ENCODE peak calls at places on chromosome 16, in ten cellular contexts. P is esophagus squamous epithelium, Y is A549, A is fibroblast of lung, B is pancreas, G is heart right ventricle, R is choroid plexus epithelial cell, M is heart left ventricle, E is AG09309, Z is HCT116. O is an unnamed sample.

GRCh38 chr16:48384305-48384981 is 770 bp downstream of the SIAH1 start:
- DNase-seq in P (no peak), Y (peak; percentile 71), A (peak; percentile 42), B (peak; percentile 51), G (peak; percentile 61), R (peak; percentile 63), M (peak; percentile 71), E (no peak), Z (no peak), O (no peak)

GRCh38 chr16:58264961-58265479 is 29.8 kb downstream of the PRSS54 start:
- DNase-seq in P (no peak), Y (peak; percentile 44), A (peak; percentile 76), B (no peak), G (no peak), R (peak; percentile 81), M (no peak), E (peak; percentile 43), Z (no peak), O (peak; percentile 66)

GRCh38 chr16:48918520-48919258 is 308.7 kb upstream of the N4BP1 start:
- DNase-seq in P (no peak), Y (no peak), A (no peak), B (no peak), G (no peak), R (no peak), M (no peak), E (no peak), Z (peak; percentile 33), O (no peak)

GRCh38 chr16:27724491-27724878 is 174.5 kb downstream of the KATNIP start:
- DNase-seq in P (no peak), Y (no peak), A (no peak), B (peak; percentile 31), G (no peak), R (no peak), M (no peak), E (no peak), Z (no peak), O (no peak)

GRCh38 chr16:50547340-50547865 is 793 bp upstream of the NKD1 start:
- DNase-seq in P (no peak), Y (peak; percentile 68), A (peak; percentile 4), B (peak; percentile 55), G (no peak), R (peak; percentile 8), M (no peak), E (no peak), Z (peak; percentile 26), O (no peak)

GRCh38 chr16:81562174-81562849 is 117.7 kb downstream of the CMIP start:
- DNase-seq in P (no peak), Y (no peak), A (no peak), B (no peak), G (no peak), R (no peak), M (peak; percentile 5), E (no peak), Z (no peak), O (no peak)

GRCh38 chr16:19680972-19681371 is 37.1 kb downstream of the KNOP1 start:
- DNase-seq in P (no peak), Y (no peak), A (no peak), B (no peak), G (no peak), R (no peak), M (peak; percentile 41), E (no peak), Z (no peak), O (no peak)

GRCh38 chr16:85027968-85028637 is 508 bp downstream of the KIAA0513 start:
- DNase-seq in P (no peak), Y (no peak), A (no peak), B (no peak), G (peak; percentile 15), R (no peak), M (no peak), E (no peak), Z (no peak), O (no peak)

GRCh38 chr16:67184453-67185002 is 765 bp upstream of the MATCAP1 start:
- DNase-seq in P (no peak), Y (no peak), A (no peak), B (no peak), G (no peak), R (no peak), M (no peak), E (no peak), Z (no peak), O (no peak)

GRCh38 chr16:59305850-59306249 is 571.7 kb upstream of the GOT2 start:
- DNase-seq in P (no peak), Y (no peak), A (peak; percentile 28), B (no peak), G (no peak), R (no peak), M (no peak), E (no peak), Z (no peak), O (no peak)

GRCh38 chr16:893360-893759 is 77.4 kb downstream of the LMF1 start:
- DNase-seq in P (no peak), Y (no peak), A (no peak), B (no peak), G (no peak), R (no peak), M (no peak), E (no peak), Z (no peak), O (no peak)

DNA sequence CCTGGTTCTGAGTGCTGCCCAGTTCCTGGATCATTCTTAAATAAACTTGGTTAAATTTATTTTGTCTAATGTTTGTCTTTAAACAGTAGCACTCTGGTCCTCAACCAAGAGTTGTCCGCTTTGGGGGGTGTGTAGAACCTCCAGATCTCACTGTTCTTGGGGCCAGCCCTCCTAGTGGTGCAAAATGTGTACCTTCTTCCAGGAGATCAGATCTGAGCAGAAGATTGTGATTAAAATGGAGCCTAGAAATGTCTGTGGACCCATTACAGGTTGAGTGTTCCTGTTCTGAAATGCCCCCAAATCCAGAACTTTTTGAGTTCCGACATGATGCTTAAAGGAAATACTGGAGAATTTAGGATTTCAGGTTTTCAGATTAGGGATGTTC is 46.0 kb upstream of the CLEC18A start:
- DNase-seq in P (no peak), Y (no peak), A (no peak), B (no peak), G (no peak), R (no peak), M (no peak), E (no peak), Z (no peak), O (no peak)
- TF ChIP-seq CTCF in P (no peak), Y (no peak), A (no peak), B (no peak), G (no peak), R (no peak), M (no peak), E (no peak), Z (no peak), O (no peak)

DNA sequence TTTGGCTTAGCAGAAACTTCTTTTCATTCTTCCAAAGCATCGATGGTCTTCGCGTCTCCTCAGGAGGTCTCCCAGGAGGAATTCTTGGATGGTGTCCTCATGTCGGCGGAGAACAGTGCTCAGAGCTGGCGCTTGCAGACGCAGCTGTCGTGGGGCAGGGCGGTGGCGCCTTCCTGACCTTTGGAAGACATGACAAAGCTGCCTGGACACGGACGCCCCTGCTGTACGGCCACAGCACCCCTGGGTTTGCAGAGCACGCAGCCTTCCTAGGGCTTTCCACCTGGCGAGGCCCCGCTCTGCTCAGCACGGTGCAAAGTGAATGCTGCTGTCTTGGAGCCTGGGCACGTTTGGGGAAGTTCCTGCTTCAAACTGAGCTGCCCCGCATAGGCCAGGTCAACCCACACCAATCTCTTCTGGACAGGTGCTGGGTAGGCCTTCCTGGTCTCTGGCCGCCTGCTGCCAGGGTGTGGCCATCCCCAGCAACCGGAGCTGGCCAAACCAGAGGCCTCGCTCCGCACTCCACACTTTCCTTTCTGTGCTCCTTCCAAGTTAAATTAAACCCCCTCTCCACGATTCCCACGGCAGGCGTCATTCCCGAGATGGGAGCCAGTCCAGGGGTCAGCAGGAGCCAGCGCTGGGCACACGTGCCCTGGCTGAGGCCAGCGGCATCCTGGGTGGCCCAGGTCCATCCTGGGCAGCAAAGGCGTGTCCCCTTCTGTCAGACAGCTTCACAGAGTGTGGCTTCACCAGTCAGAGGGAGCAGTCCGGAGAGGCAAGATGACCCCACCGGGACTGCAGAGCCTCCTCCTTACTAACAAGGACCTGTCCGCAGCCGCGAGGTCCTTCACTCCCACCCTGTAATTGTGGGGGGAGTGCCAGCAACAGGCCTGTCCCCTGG is 15.0 kb upstream of the KREMEN2 start:
- DNase-seq in P (no peak), Y (no peak), A (no peak), B (no peak), G (no peak), R (no peak), M (no peak), E (no peak), Z (no peak), O (no peak)
- H3K4me3 ChIP-seq in P (no peak overlapping the region), Y (no peak overlapping the region), A (no peak overlapping the region), B (no peak overlapping the region), G (no peak overlapping the region), R (no peak overlapping the region), M (no peak overlapping the region), E (no peak overlapping the region), Z (no peak overlapping the region), O (no peak overlapping the region)

GRCh38 chr16:2500937-2501750 is 12.6 kb upstream of the ATP6V0C start:
- DNase-seq in P (no peak), Y (peak; percentile 82), A (peak; percentile 58), B (peak; percentile 72), G (peak; percentile 85), R (peak; percentile 88), M (peak; percentile 86), E (no peak), Z (no peak), O (peak; percentile 59)
- TF ChIP-seq CTCF in P (peak; percentile 97), Y (peak; percentile 92), A (peak; percentile 91), B (peak; percentile 97), G (peak; percentile 99), R (peak; percentile 96), M (peak; percentile 99), E (peak; percentile 96), Z (peak; percentile 97), O (peak; percentile 97)

GRCh38 chr16:4795181-4795827 is at the start of gene SMIM22:
- DNase-seq in P (no peak), Y (no peak), A (no peak), B (peak; percentile 80), G (no peak), R (no peak), M (peak; percentile 7), E (no peak), Z (no peak), O (no peak)
- H3K4me3 ChIP-seq in P (no peak within 1 kb of the TSS), Y (no peak within 1 kb of the TSS), A (no peak within 1 kb of the TSS), B (peak within 1 kb of the TSS; percentile 34), G (no peak within 1 kb of the TSS), R (no peak within 1 kb of the TSS), M (no peak within 1 kb of the TSS), E (no peak within 1 kb of the TSS), Z (no peak within 1 kb of the TSS), O (no peak within 1 kb of the TSS)